ENCODE peak calls at places on chromosomes 7 and 10, in ten cellular contexts. D, H, C, F, J, L, Z, R, U and Q are unnamed samples.
A peak's percentile ranks its signal among the peaks of the same experiment; 100 is the strongest.

GRCh38 chr7:7639847-7640220 is 718 bp upstream of the UMAD1 start:
- DNase-seq in D (peak; percentile 5), H (peak; percentile 66), C (no peak), F (peak; percentile 2), J (no peak), L (no peak), Z (peak; percentile 51), R (no peak), U (no peak), Q (no peak)

GRCh38 chr7:36747251-36747968 is 23.1 kb upstream of the AOAH start:
- DNase-seq in D (peak; percentile 64), H (no peak), C (peak; percentile 55), F (peak; percentile 4), J (no peak), L (no peak), Z (no peak), R (peak; percentile 69), U (no peak), Q (peak; percentile 15)

GRCh38 chr7:149624006-149624405 is 126.4 kb upstream of the ZNF746 start:
- DNase-seq in D (peak; percentile 41), H (peak; percentile 56), C (peak; percentile 14), F (peak; percentile 11), J (no peak), L (peak; percentile 72), Z (peak; percentile 18), R (no peak), U (peak; percentile 66), Q (no peak)

GRCh38 chr7:69722836-69723235 is 124.6 kb downstream of the AUTS2 start:
- DNase-seq in D (no peak), H (no peak), C (peak; percentile 18), F (no peak), J (no peak), L (no peak), Z (no peak), R (no peak), U (no peak), Q (peak; percentile 53)

GRCh38 chr10:116756277-116756676 is 13.9 kb upstream of the HSPA12A start:
- DNase-seq in D (no peak), H (no peak), C (no peak), F (peak; percentile 11), J (no peak), L (no peak), Z (no peak), R (no peak), U (no peak), Q (no peak)

GRCh38 chr10:93991596-93992284 is 2.0 kb upstream of the PLCE1 start:
- DNase-seq in D (peak; percentile 63), H (no peak), C (peak; percentile 83), F (peak; percentile 73), J (no peak), L (no peak), Z (no peak), R (peak; percentile 90), U (peak; percentile 84), Q (no peak)

GRCh38 chr10:26367771-26368170 is 70.4 kb upstream of the APBB1IP start:
- DNase-seq in D (peak; percentile 79), H (peak; percentile 57), C (peak; percentile 74), F (no peak), J (no peak), L (peak; percentile 59), Z (no peak), R (peak; percentile 54), U (peak; percentile 92), Q (no peak)

GRCh38 chr7:157801109-157801508 is 464.3 kb downstream of the DNAJB6 start:
- DNase-seq in D (no peak), H (no peak), C (no peak), F (no peak), J (no peak), L (no peak), Z (no peak), R (no peak), U (no peak), Q (no peak)

GRCh38 chr10:88064608-88065383 is 201.4 kb downstream of the PTEN start:
- DNase-seq in D (no peak), H (peak; percentile 99), C (no peak), F (peak; percentile 62), J (no peak), L (no peak), Z (peak; percentile 7), R (no peak), U (no peak), Q (peak; percentile 72)

GRCh38 chr7:36396150-36396549 is 6.5 kb downstream of the ANLN start:
- DNase-seq in D (peak; percentile 35), H (no peak), C (peak; percentile 13), F (peak; percentile 75), J (no peak), L (no peak), Z (no peak), R (no peak), U (no peak), Q (no peak)

GRCh38 chr7:101058355-101058754 is 26.9 kb upstream of the TRIM56 start:
- DNase-seq in D (peak; percentile 20), H (peak; percentile 57), C (peak; percentile 54), F (peak; percentile 50), J (no peak), L (peak; percentile 86), Z (peak; percentile 7), R (no peak), U (peak; percentile 93), Q (peak; percentile 7)

GRCh38 chr10:62491597-62491996 is 117.4 kb downstream of the ZNF365 start:
- DNase-seq in D (no peak), H (no peak), C (no peak), F (no peak), J (no peak), L (no peak), Z (no peak), R (no peak), U (no peak), Q (no peak)

GRCh38 chr7:16365177-16365576 is 56.2 kb downstream of the CRPPA start:
- DNase-seq in D (no peak), H (no peak), C (no peak), F (no peak), J (no peak), L (no peak), Z (no peak), R (no peak), U (no peak), Q (no peak)

GRCh38 chr10:44014644-44015250 is 366.1 kb upstream of the ZNF32 start:
- DNase-seq in D (no peak), H (no peak), C (no peak), F (no peak), J (no peak), L (no peak), Z (no peak), R (no peak), U (no peak), Q (no peak)

GRCh38 chr10:102450374-102451104 is 804 bp downstream of the C10orf95 start:
- DNase-seq in D (peak; percentile 84), H (peak; percentile 97), C (peak; percentile 89), F (peak; percentile 73), J (peak; percentile 29), L (peak; percentile 91), Z (peak; percentile 75), R (peak; percentile 75), U (peak; percentile 92), Q (peak; percentile 32)

GRCh38 chr7:128697301-128697905 is 25.3 kb downstream of the GARIN1A start:
- DNase-seq in D (peak; percentile 49), H (peak; percentile 80), C (no peak), F (peak; percentile 44), J (no peak), L (peak; percentile 92), Z (peak; percentile 39), R (peak; percentile 84), U (peak; percentile 95), Q (peak; percentile 14)

GRCh38 chr10:14491814-14492213 is 161.1 kb upstream of the FRMD4A start:
- DNase-seq in D (no peak), H (no peak), C (no peak), F (peak; percentile 37), J (no peak), L (no peak), Z (no peak), R (peak; percentile 48), U (no peak), Q (no peak)

GRCh38 chr7:20329389-20330175 is 1.1 kb upstream of the ITGB8 start:
- DNase-seq in D (peak; percentile 94), H (peak; percentile 76), C (peak; percentile 99), F (peak; percentile 71), J (peak; percentile 76), L (peak; percentile 50), Z (no peak), R (peak; percentile 73), U (peak; percentile 86), Q (no peak)

GRCh38 chr10:101388671-101389276 is 34.8 kb downstream of the BTRC start:
- DNase-seq in D (no peak), H (no peak), C (no peak), F (no peak), J (no peak), L (no peak), Z (no peak), R (no peak), U (no peak), Q (no peak)

GRCh38 chr7:141323826-141324225 is 227.4 kb upstream of the AGK start:
- DNase-seq in D (no peak), H (no peak), C (no peak), F (no peak), J (no peak), L (no peak), Z (no peak), R (no peak), U (no peak), Q (no peak)

GRCh38 chr10:94260455-94260854 is 102.3 kb downstream of the NOC3L start:
- DNase-seq in D (no peak), H (no peak), C (no peak), F (no peak), J (no peak), L (no peak), Z (no peak), R (no peak), U (no peak), Q (no peak)

GRCh38 chr10:44465430-44466115 is 80.7 kb upstream of the CXCL12 start:
- DNase-seq in D (no peak), H (no peak), C (no peak), F (no peak), J (no peak), L (no peak), Z (no peak), R (no peak), U (peak; percentile 52), Q (no peak)

GRCh38 chr7:93551063-93551895 is 23.2 kb downstream of the CALCR start:
- DNase-seq in D (peak; percentile 21), H (peak; percentile 52), C (peak; percentile 13), F (peak; percentile 56), J (no peak), L (no peak), Z (no peak), R (peak; percentile 29), U (no peak), Q (no peak)

GRCh38 chr7:100825215-100825671 is 2.1 kb downstream of the EPHB4 start:
- DNase-seq in D (no peak), H (no peak), C (no peak), F (no peak), J (no peak), L (no peak), Z (no peak), R (no peak), U (peak; percentile 57), Q (no peak)

GRCh38 chr7:6442114-6442513 is 5.6 kb downstream of the DAGLB start:
- DNase-seq in D (no peak), H (no peak), C (no peak), F (peak; percentile 80), J (no peak), L (no peak), Z (no peak), R (no peak), U (no peak), Q (peak; percentile 60)

GRCh38 chr10:58264780-58265179 is 2.9 kb downstream of the IPMK start:
- DNase-seq in D (no peak), H (no peak), C (no peak), F (no peak), J (no peak), L (no peak), Z (no peak), R (no peak), U (no peak), Q (no peak)

GRCh38 chr7:106778656-106779250 is 86.3 kb upstream of the PIK3CG start:
- DNase-seq in D (no peak), H (no peak), C (no peak), F (peak; percentile 32), J (no peak), L (no peak), Z (no peak), R (no peak), U (no peak), Q (no peak)

GRCh38 chr10:83522881-83523386 is 616.4 kb upstream of the GHITM start:
- DNase-seq in D (no peak), H (no peak), C (peak; percentile 45), F (no peak), J (no peak), L (no peak), Z (no peak), R (no peak), U (no peak), Q (peak; percentile 44)